ENCODE peak calls at places on chromosomes 5 and 9, in four cellular contexts. F is fibroblast of pulmonary artery; G is cardiac muscle cell; Q is CD4-positive, alpha-beta T cell. T is an unnamed sample.

GRCh38 chr9:19451240-19452087 is 42.7 kb downstream of the ACER2 start:
- DNase-seq in F (no peak), G (no peak), Q (no peak), T (no peak)

GRCh38 chr5:151016700-151017099 is 3.7 kb upstream of the GPX3 start:
- DNase-seq in F (no peak), G (no peak), Q (no peak), T (no peak)

GRCh38 chr5:73763300-73764032 is 137.5 kb downstream of the ARHGEF28 start:
- DNase-seq in F (no peak), G (no peak), Q (no peak), T (no peak)

GRCh38 chr5:79843450-79844388 is 147.3 kb downstream of the MTX3 start:
- DNase-seq in F (no peak), G (no peak), Q (no peak), T (no peak)

GRCh38 chr9:130465383-130466096 is 20.8 kb downstream of the ASS1 start:
- DNase-seq in F (no peak), G (no peak), Q (no peak), T (no peak)

GRCh38 chr9:89047667-89048066 is 56.4 kb downstream of the S1PR3 start:
- DNase-seq in F (no peak), G (no peak), Q (no peak), T (no peak)

GRCh38 chr5:68288756-68289134 is 73.2 kb downstream of the PIK3R1 start:
- DNase-seq in F (no peak), G (peak; percentile 51), Q (no peak), T (no peak)

GRCh38 chr5:102595332-102595731 is 96.5 kb upstream of the SLCO6A1 start:
- DNase-seq in F (no peak), G (no peak), Q (no peak), T (no peak)

GRCh38 chr9:134066923-134067851 is 639 bp downstream of the BRD3 start:
- DNase-seq in F (peak; percentile 31), G (peak; percentile 67), Q (no peak), T (peak; percentile 58)

GRCh38 chr5:132759114-132760042 is 12.2 kb downstream of the CCNI2 start:
- DNase-seq in F (no peak), G (no peak), Q (no peak), T (no peak)

GRCh38 chr5:39376293-39376714 is 12.0 kb upstream of the C9 start:
- DNase-seq in F (peak; percentile 64), G (peak; percentile 68), Q (no peak), T (no peak)

GRCh38 chr9:122040573-122041242 is 52.4 kb downstream of the TTLL11 start:
- DNase-seq in F (no peak), G (no peak), Q (no peak), T (no peak)

GRCh38 chr9:129318121-129319075 is 140.3 kb upstream of the IER5L start:
- DNase-seq in F (no peak), G (no peak), Q (no peak), T (no peak)

GRCh38 chr5:103690676-103691075 is 128.1 kb upstream of the NUDT12 start:
- DNase-seq in F (no peak), G (no peak), Q (no peak), T (no peak)

GRCh38 chr9:18438300-18438925 is 35.5 kb upstream of the ADAMTSL1 start:
- DNase-seq in F (peak; percentile 57), G (peak; percentile 37), Q (no peak), T (no peak)

GRCh38 chr5:153516503-153516902 is 26.0 kb downstream of the GRIA1 start:
- DNase-seq in F (no peak), G (no peak), Q (no peak), T (no peak)

GRCh38 chr5:9774472-9775079 is 144.4 kb upstream of the TAS2R1 start:
- DNase-seq in F (peak; percentile 82), G (no peak), Q (no peak), T (no peak)

GRCh38 chr5:170151105-170151831 is 45.6 kb downstream of the FOXI1 start:
- DNase-seq in F (peak; percentile 84), G (peak; percentile 80), Q (no peak), T (no peak)

GRCh38 chr5:180799902-180800801 is 2.5 kb downstream of the MGAT1 start:
- DNase-seq in F (peak; percentile 58), G (no peak), Q (no peak), T (no peak)

GRCh38 chr9:127520941-127521918 is 69.9 kb downstream of the LRSAM1 start:
- DNase-seq in F (peak; percentile 89), G (no peak), Q (no peak), T (no peak)

GRCh38 chr9:127522727-127523126 is 71.4 kb downstream of the LRSAM1 start:
- DNase-seq in F (no peak), G (no peak), Q (no peak), T (no peak)

GRCh38 chr9:127521919-127522304 is 70.6 kb downstream of the LRSAM1 start:
- DNase-seq in F (no peak), G (no peak), Q (no peak), T (no peak)

GRCh38 chr9:127524373-127524772 is 73.1 kb downstream of the LRSAM1 start:
- DNase-seq in F (peak; percentile 61), G (no peak), Q (no peak), T (no peak)

GRCh38 chr9:127523312-127523851 is 72.1 kb downstream of the LRSAM1 start:
- DNase-seq in F (peak; percentile 66), G (no peak), Q (no peak), T (no peak)
- TF ChIP-seq CTCF in F (peak; percentile 56), G (peak; percentile 54), Q (no peak), T (no peak)

DNA sequence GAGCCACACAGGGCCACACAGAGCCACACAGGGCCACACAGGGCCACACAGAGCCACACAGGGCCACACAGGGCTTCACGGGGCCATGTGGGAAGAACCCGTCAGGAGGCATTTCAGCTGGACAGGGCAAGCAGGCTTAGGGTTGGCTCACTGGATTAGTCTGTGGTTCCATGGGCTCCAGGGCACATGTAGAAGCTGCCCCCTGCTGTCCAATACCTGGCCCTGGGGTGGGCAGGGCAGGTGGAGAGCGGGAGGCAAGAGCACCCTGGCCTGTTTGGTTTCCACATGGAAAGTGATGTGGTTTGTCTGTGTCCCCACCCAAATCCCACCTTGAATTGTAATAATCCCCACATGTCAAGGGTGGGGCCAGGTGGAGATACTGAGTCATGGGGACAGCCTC is 16.4 kb upstream of the LPCAT1 start:
- DNase-seq in F (no peak), G (no peak), Q (no peak), T (no peak)
- TF ChIP-seq CTCF in F (no peak), G (no peak), Q (no peak), T (peak; percentile 14)

GRCh38 chr5:6517494-6517893 is 68.8 kb downstream of the UBE2QL1 start:
- DNase-seq in F (no peak), G (no peak), Q (no peak), T (no peak)

GRCh38 chr5:6516823-6517222 is 68.2 kb downstream of the UBE2QL1 start:
- DNase-seq in F (no peak), G (no peak), Q (no peak), T (no peak)

GRCh38 chr5:6522337-6522736 is 73.7 kb downstream of the UBE2QL1 start:
- DNase-seq in F (no peak), G (no peak), Q (no peak), T (no peak)

GRCh38 chr5:6520201-6520600 is 71.5 kb downstream of the UBE2QL1 start:
- DNase-seq in F (no peak), G (no peak), Q (no peak), T (no peak)

DNA sequence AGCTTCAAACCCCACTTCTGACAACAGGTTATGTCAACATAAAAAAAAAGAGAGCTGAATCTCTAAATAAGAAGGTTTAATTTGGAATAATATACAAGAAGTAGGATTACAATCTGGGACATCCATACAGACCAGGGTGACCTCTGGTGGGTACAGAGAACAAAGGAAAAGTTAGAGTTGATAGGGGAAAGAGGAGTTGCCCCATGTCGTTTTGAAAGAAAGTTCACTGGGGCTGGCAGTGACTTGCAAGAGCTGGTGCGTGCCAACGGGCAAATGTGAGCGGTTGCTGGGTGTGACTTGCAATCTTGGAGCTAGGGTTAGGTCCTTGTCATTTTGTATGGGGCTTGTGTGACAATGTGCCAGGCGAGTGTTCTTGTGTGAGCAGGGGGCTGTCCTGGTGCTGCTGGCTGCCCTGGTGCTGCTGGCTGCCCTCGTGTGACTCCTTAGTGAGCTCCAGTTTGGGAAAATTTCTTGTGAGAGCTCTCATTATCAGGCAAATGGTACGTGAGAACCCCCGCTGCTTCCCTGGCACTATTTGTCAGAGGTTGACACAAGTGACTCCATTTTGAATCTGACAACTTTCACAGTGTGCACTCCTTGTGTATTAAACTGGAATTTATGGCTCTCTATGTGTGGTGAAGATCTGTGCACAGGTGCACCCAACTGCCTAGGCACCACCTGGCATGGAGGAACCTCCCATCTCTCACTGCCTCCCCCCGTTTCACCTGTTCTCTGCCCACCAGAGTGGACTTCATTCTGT is 69.8 kb downstream of the UBE2QL1 start:
- DNase-seq in F (no peak), G (no peak), Q (no peak), T (no peak)
- TF ChIP-seq CTCF in F (no peak), G (no peak), Q (no peak), T (no peak)

DNA sequence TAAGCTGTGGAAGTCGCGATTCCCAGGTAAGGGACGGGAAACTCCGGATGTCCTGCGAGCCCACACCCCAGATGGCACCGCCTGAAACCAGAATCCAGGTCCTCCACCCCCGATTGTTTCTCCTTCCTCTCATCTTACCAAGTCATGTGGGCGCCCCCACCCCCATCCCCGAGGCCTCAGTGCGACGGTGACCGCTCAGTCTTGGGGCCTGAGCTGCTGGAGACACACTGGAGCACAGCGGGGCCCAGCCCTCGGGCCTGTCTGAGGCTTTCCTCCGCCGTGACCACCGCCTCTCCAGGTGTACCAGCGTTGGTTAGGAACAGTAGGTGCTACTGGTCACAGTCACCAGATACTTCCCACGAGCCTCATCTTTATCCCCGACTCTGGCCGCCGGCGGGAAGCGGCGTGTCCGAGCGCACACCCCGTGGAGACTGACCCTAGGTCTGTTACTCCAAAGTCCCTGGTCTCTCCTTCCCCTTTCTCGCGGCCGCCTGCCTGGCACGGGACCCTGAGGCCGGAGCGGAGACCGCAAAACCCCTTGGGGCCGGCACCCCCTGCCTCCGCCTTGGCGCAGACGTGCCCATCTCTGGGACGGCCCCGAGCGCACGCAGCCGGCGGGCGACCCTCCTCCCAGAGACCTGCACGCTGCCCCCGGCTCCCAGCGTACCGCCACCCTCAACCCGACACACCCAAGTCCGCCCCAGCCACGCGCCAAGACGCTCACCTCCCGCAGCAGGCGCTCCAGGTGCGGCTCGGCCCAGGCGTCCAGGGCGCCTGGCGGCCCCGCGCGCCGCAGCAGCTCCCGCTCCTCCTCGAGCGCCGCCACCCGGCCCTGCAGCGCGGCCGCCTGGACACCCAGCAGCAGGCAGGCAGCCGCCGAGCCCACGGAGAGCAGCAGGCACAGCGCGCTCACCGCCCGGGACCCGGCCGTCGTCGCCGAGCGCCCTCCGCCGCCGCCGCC is 733 bp downstream of the COL23A1 start:
- DNase-seq in F (peak; percentile 22), G (peak; percentile 84), Q (no peak), T (no peak)
- TF ChIP-seq CTCF in F (no peak), G (no peak), Q (no peak), T (peak; percentile 1)

GRCh38 chr9:72598639-72599038 is 77.2 kb downstream of the TMC1 start:
- DNase-seq in F (no peak), G (no peak), Q (no peak), T (no peak)

GRCh38 chr9:72596451-72597180 is 75.2 kb downstream of the TMC1 start:
- DNase-seq in F (no peak), G (no peak), Q (no peak), T (no peak)

GRCh38 chr9:72599874-72600534 is 78.6 kb downstream of the TMC1 start:
- DNase-seq in F (no peak), G (no peak), Q (no peak), T (no peak)

GRCh38 chr9:72597606-72598005 is 76.2 kb downstream of the TMC1 start:
- DNase-seq in F (no peak), G (no peak), Q (no peak), T (no peak)

GRCh38 chr9:72597181-72597517 is 75.7 kb downstream of the TMC1 start:
- DNase-seq in F (no peak), G (no peak), Q (no peak), T (no peak)
- TF ChIP-seq CTCF in F (no peak), G (no peak), Q (no peak), T (no peak)

GRCh38 chr5:42454216-42454995 is 31.2 kb downstream of the GHR start:
- DNase-seq in F (no peak), G (no peak), Q (no peak), T (no peak)
- TF ChIP-seq CTCF in F (no peak), G (no peak), Q (no peak), T (no peak)